ENCODE peak calls at places on chromosomes 11 and 22, in six cellular contexts. Y is heart left ventricle, I is ovary, C is A549, Q is sigmoid colon, X is tibial nerve. J is an unnamed sample.

GRCh38 chr11:13068211-13068610 is 59.1 kb downstream of the RASSF10 start:
- DNase-seq in Y (no peak), I (no peak), C (no peak), Q (no peak), X (no peak), J (no peak)

GRCh38 chr22:21984793-21985192 is 2.2 kb upstream of the TOP3B start:
- DNase-seq in Y (no peak), I (no peak), C (no peak), Q (no peak), X (no peak), J (no peak)

GRCh38 chr22:27804016-27804415 is 2.5 kb upstream of the MN1 start:
- DNase-seq in Y (no peak), I (no peak), C (no peak), Q (no peak), X (no peak), J (no peak)

GRCh38 chr22:19480173-19480568 is 451 bp downstream of the CDC45 start:
- DNase-seq in Y (no peak), I (no peak), C (no peak), Q (no peak), X (no peak), J (no peak)

GRCh38 chr11:113884361-113884836 is 9.0 kb upstream of the USP28 start:
- DNase-seq in Y (no peak), I (no peak), C (no peak), Q (no peak), X (no peak), J (peak)

GRCh38 chr11:104823638-104824037 is 74.6 kb downstream of the CASP12 start:
- DNase-seq in Y (no peak), I (no peak), C (no peak), Q (no peak), X (no peak), J (no peak)

GRCh38 chr22:20117656-20118571 is 888 bp upstream of the TRMT2A start:
- DNase-seq in Y (no peak), I (peak), C (no peak), Q (no peak), X (no peak), J (peak)

GRCh38 chr11:107859459-107860239 is 1.1 kb upstream of the SLC35F2 start:
- DNase-seq in Y (no peak), I (peak), C (peak), Q (peak), X (peak), J (peak)

GRCh38 chr22:38737302-38738060 is 18.3 kb downstream of the SUN2 start:
- DNase-seq in Y (no peak), I (no peak), C (no peak), Q (no peak), X (no peak), J (no peak)

GRCh38 chr11:28675183-28675582 is 567.0 kb downstream of the METTL15 start:
- DNase-seq in Y (no peak), I (no peak), C (no peak), Q (no peak), X (no peak), J (no peak)

GRCh38 chr22:19555651-19556050 is 31.4 kb upstream of the CLDN5 start:
- DNase-seq in Y (no peak), I (no peak), C (no peak), Q (no peak), X (no peak), J (no peak)

GRCh38 chr11:121112498-121113455 is 11.7 kb downstream of the TECTA start:
- DNase-seq in Y (peak), I (peak), C (peak), Q (peak), X (peak), J (peak)

GRCh38 chr22:32676196-32676595 is 125.3 kb upstream of the TIMP3 start:
- DNase-seq in Y (no peak), I (no peak), C (no peak), Q (no peak), X (no peak), J (no peak)

GRCh38 chr11:73227571-73228211 is 9.6 kb downstream of the P2RY2 start:
- DNase-seq in Y (no peak), I (peak), C (no peak), Q (peak), X (no peak), J (peak)

GRCh38 chr11:72430743-72431570 is 3.4 kb downstream of the CLPB start:
- DNase-seq in Y (peak), I (peak), C (peak), Q (no peak), X (no peak), J (peak)

GRCh38 chr22:42966389-42966998 is 48.5 kb downstream of the PACSIN2 start:
- DNase-seq in Y (no peak), I (no peak), C (no peak), Q (no peak), X (no peak), J (no peak)

GRCh38 chr11:123505546-123506299 is 75.7 kb downstream of the GRAMD1B start:
- DNase-seq in Y (no peak), I (no peak), C (no peak), Q (no peak), X (no peak), J (no peak)

GRCh38 chr22:27226666-27227065 is 569.3 kb downstream of the MIAT start:
- DNase-seq in Y (no peak), I (no peak), C (no peak), Q (no peak), X (no peak), J (no peak)

GRCh38 chr11:92436026-92436425 is 211.4 kb downstream of the FAT3 start:
- DNase-seq in Y (no peak), I (no peak), C (no peak), Q (no peak), X (no peak), J (no peak)

GRCh38 chr11:9875402-9875801 is 211.5 kb downstream of the SWAP70 start:
- DNase-seq in Y (no peak), I (no peak), C (no peak), Q (no peak), X (no peak), J (no peak)

GRCh38 chr11:122440783-122441701 is 214.5 kb upstream of the UBASH3B start:
- DNase-seq in Y (peak), I (peak), C (no peak), Q (peak), X (peak), J (peak)

GRCh38 chr11:128916646-128917045 is 25.5 kb downstream of the KCNJ5 start:
- DNase-seq in Y (no peak), I (no peak), C (no peak), Q (no peak), X (no peak), J (no peak)

GRCh38 chr11:36509265-36509664 is 807 bp downstream of the TRAF6 start:
- DNase-seq in Y (no peak), I (no peak), C (no peak), Q (no peak), X (no peak), J (no peak)

GRCh38 chr11:44760917-44761545 is 34.3 kb downstream of the TSPAN18 start:
- DNase-seq in Y (peak), I (peak), C (peak), Q (peak), X (peak), J (peak)

DNA sequence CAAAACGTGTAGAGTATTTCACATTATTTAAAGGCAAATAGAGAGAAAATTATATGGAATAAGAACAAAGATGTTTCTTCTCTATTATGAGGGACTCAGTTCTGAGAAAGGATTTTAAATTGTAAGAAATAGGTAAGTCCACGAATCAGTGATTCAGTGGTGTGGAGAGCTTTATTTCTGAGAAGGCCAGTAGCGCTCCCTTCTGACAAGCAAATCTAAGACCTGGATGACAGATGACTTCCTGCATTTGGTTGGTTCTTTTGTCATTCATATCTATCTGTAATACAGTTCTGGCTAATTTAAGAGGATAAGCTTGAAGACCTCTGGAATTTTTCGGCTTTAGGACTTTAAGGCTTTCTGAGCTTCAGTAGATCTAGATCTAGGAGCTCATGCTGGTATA is 7.0 kb downstream of the CD3E start:
- DNase-seq in Y (no peak), I (no peak), C (no peak), Q (no peak), X (no peak), J (no peak)
- H3K27ac ChIP-seq in Y (no peak), I (no peak), C (no peak), Q (no peak), X (no peak), J (no peak)

GRCh38 chr22:36321797-36322601 is 65.8 kb downstream of the MYH9 start:
- DNase-seq in Y (peak), I (no peak), C (no peak), Q (no peak), X (no peak), J (no peak)
- TF ChIP-seq POLR2A in Y (no peak), I (no peak), C (no peak), Q (no peak), X (no peak), J (no peak)

DNA sequence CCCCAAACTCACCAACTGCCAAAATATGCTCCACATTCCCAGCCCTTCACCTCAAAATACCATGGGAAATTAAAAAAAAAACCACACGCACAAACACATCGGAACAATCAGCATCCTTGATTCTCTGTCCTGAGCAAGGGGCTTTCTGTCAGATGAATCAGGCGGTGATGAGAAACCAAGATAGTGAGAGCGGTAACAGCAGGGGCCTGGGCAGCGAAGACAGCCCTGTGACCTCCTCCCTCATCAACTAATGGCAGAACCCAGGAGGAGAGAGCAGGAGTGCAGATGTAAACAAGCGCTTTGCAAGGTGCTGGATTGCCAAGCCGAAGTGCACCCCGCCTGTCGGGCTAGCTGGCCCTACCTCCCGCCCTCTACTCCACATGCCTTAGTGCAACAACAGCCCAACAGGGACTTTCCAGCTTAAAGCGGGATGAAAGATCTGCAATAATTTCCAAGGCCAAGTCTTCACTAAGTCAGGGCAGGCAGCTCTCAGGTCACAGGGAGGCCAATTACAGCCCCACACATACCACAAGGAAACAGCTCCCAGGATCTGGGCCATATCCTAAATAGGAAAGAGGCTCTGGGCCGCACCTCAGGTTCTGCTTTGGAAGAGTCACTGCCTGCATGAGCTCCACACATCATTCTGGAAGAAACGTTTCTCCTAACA is 72.2 kb upstream of the BID start:
- DNase-seq in Y (no peak), I (peak), C (no peak), Q (peak), X (peak), J (no peak)
- H3K27ac ChIP-seq in Y (peak), I (peak), C (no peak), Q (peak), X (peak), J (no peak)

DNA sequence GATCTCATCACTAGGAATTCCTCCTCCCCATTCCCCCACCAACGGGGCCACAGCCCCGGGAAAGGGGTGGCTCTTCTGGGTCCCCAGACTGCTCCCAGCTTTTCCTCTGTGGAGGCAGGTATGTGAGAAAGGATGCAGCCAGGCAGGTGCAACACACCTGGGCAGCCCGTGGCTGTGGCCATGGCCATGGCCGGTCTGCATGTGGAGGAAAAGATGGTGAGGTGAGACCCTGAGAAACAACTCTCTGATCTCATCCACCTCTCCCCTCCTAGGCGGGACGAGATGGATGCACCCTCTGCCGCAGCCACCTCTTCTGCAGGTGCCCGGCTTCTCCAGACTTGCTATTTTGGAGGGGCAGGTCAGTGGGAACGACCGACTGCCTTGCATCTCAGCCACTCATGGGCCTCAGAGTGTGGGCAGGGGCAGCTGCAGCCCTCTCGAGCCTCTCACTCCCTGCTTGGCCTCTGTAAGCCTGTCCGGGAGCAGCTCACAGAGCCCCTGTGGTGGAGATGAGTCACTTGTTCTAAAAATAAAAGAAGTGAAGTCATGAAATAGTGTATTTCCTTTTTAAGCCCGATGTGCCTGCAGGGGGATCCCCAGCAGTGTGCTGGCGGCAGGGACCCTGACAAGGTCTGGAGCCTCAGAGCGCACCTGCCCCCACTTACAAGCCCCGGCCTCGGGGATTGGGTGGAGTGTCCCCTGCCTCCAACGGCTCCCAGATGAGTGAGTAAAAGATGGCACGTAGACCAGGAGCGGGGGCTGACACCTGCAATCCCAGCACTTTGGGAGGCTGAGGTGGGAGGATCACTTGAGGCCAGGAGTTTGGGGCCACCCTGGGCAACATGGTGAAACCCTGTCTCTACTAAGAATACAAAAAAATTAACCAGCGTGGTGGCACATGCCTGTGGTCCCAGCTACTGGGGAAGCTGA is 10.7 kb downstream of the SMIM38 start:
- DNase-seq in Y (peak), I (no peak), C (peak), Q (no peak), X (no peak), J (no peak)
- TF ChIP-seq POLR2A in Y (no peak), I (no peak), C (no peak), Q (no peak), X (no peak), J (no peak)

GRCh38 chr22:30198152-30198845 is 48.3 kb downstream of the LIF start:
- DNase-seq in Y (no peak), I (no peak), C (no peak), Q (no peak), X (no peak), J (no peak)
- H3K27ac ChIP-seq in Y (no peak), I (no peak), C (peak), Q (no peak), X (no peak), J (no peak)

J was measured in body of pancreas.